ENCODE peak calls at places on chromosomes 2 and 18, in seven cellular contexts. N is H1, U is IMR-90, G is neuronal stem cell, W is mesendoderm, X is trophoblast cell, Q is mesenchymal stem cell. Y is an unnamed sample. For H3K4me1, the result is how much of the 10 kb centered on the place peaks cover.

GRCh38 chr2:219567131-219567530 is 4.2 kb downstream of the OBSL1 start:
- DNase-seq in W (no peak), X (no peak), Q (no peak), U (no peak), G (no peak), N (no peak), Y (no peak)

GRCh38 chr2:182672471-182673165 is 43.4 kb upstream of the DNAJC10 start:
- DNase-seq in W (no peak), Q (peak), G (no peak), U (peak), N (no peak), X (no peak), Y (no peak)

GRCh38 chr18:33821503-33821902 is 243.5 kb downstream of the ASXL3 start:
- DNase-seq in X (peak), Q (peak), W (no peak), G (no peak), N (no peak), U (peak), Y (no peak)

GRCh38 chr18:59140287-59140885 is 702 bp downstream of the SEC11C start:
- DNase-seq in Q (peak), G (peak), W (peak), N (no peak), X (no peak), U (peak), Y (peak)

GRCh38 chr18:55906533-55906932 is 318.5 kb upstream of the TCF4 start:
- DNase-seq in U (no peak), N (no peak), G (no peak), X (no peak), Q (no peak), W (no peak), Y (no peak)

GRCh38 chr2:216183459-216183858 is 74.3 kb downstream of the XRCC5 start:
- DNase-seq in G (no peak), U (no peak), N (no peak), W (no peak), X (no peak), Q (no peak), Y (no peak)

GRCh38 chr2:50529600-50530218 is 502.2 kb downstream of the NRXN1 start:
- DNase-seq in N (no peak), X (no peak), Q (peak), G (peak), W (peak), U (peak), Y (no peak)

GRCh38 chr18:70195852-70196434 is 9.5 kb downstream of the RTTN start:
- DNase-seq in Q (peak), G (peak), U (peak), W (peak), N (no peak), X (no peak), Y (no peak)

GRCh38 chr2:238441262-238442114 is 14.8 kb downstream of the ASB1 start:
- DNase-seq in G (no peak), U (peak), Q (peak), W (no peak), N (no peak), X (no peak), Y (no peak)

GRCh38 chr2:120625865-120626560 is 109.7 kb upstream of the GLI2 start:
- DNase-seq in W (no peak), Q (no peak), X (no peak), G (no peak), N (no peak), U (no peak), Y (no peak)

GRCh38 chr18:66271927-66272326 is 332.0 kb downstream of the CDH19 start:
- DNase-seq in W (peak), X (no peak), N (peak), G (no peak), U (no peak), Q (no peak), Y (peak)

GRCh38 chr2:19226871-19227270 is 131.6 kb downstream of the OSR1 start:
- DNase-seq in Q (no peak), N (no peak), U (no peak), G (no peak), W (no peak), X (no peak), Y (no peak)

GRCh38 chr2:230849633-230850357 is 14.9 kb upstream of the ITM2C start:
- DNase-seq in X (peak), W (peak), G (no peak), Q (no peak), N (peak), U (no peak), Y (peak)

DNA sequence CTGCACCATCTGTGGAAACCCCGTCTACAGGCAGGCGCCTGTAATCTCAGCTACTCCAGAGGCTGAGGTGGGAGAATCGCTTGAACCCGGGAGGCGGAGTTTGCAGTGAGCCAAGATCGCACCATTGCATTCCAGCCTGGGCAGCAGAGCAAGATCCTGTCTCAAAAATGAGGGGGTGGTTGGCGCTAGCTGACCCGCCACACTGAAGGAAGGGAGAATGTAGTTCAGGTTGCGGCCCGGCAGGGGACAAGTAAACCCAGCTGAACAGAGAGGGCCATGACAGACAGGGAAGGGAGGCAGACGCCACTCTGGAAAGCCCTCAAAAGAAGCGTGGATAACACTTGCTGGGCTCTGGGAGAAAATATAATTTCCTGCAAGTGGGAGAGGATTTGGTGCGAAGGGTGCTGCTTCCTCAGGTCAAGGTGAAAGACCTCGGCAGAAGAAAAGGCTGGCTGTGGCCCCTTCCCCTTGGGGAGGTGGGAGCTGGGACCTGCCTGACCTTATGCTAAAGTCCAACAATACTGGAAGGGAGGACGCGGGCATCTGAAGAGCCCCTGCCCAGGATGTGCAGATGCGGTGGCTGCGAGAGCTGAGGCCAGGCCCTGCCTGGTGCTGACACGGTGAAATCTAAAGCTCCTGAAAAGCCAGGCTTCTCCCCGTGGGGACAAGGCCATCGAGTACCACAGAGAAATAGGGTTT is 3.7 kb upstream of the SFT2D3 start:
- DNase-seq in X (no peak), U (no peak), G (no peak), W (no peak), Q (no peak), N (no peak), Y (no peak)
- H2AK5ac ChIP-seq in X (no peak), U (no peak), G (no peak), W (no peak), Q (no peak), N (no peak), Y (no peak)

GRCh38 chr2:85504434-85505261 is 34.3 kb upstream of the MAT2A start:
- DNase-seq in G (no peak), Q (peak), W (no peak), X (peak), U (peak), N (no peak), Y (no peak)

GRCh38 chr2:85502720-85503119 is 36.2 kb upstream of the MAT2A start:
- DNase-seq in G (no peak), U (no peak), X (no peak), W (no peak), Q (no peak), N (no peak), Y (no peak)

GRCh38 chr2:85503168-85503610 is 35.8 kb upstream of the MAT2A start:
- DNase-seq in X (no peak), G (no peak), Q (no peak), N (no peak), W (no peak), U (no peak), Y (no peak)

GRCh38 chr2:85505551-85506238 is 33.3 kb upstream of the MAT2A start:
- DNase-seq in N (no peak), W (no peak), Q (no peak), U (no peak), X (no peak), G (no peak), Y (no peak)

GRCh38 chr2:85503611-85504433 is 35.1 kb upstream of the MAT2A start:
- DNase-seq in G (no peak), W (no peak), Q (peak), U (peak), X (peak), N (no peak), Y (no peak)
- H3K4me1 ChIP-seq in G (under half), W (under half), Q (under half), U (under half), X (under half), N (under half), Y (under half)

DNA sequence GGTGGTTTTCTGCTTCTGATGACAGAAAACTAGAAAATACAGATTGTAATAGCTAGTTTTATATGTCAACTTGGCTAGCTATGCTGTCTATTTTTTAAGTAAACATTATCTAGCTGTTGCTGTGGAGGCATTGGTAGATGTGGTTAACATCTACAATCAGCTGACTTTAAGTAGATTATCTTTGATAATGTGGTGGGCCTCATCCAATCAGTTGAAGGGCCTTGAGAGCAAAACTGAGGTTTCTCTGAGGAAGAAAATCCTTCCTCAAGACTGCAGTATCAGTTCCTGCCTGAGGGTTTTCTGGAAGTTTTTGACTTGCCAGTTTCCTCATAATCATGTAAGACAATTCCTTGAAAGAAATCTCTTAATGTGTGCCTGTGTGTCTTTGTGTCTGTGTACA is 75.9 kb upstream of the SPHKAP start:
- DNase-seq in Q (no peak), N (no peak), U (no peak), X (no peak), G (no peak), W (no peak), Y (no peak)
- H2AK5ac ChIP-seq in Q (no peak), N (no peak), U (no peak), X (no peak), G (no peak), W (no peak), Y (no peak)

DNA sequence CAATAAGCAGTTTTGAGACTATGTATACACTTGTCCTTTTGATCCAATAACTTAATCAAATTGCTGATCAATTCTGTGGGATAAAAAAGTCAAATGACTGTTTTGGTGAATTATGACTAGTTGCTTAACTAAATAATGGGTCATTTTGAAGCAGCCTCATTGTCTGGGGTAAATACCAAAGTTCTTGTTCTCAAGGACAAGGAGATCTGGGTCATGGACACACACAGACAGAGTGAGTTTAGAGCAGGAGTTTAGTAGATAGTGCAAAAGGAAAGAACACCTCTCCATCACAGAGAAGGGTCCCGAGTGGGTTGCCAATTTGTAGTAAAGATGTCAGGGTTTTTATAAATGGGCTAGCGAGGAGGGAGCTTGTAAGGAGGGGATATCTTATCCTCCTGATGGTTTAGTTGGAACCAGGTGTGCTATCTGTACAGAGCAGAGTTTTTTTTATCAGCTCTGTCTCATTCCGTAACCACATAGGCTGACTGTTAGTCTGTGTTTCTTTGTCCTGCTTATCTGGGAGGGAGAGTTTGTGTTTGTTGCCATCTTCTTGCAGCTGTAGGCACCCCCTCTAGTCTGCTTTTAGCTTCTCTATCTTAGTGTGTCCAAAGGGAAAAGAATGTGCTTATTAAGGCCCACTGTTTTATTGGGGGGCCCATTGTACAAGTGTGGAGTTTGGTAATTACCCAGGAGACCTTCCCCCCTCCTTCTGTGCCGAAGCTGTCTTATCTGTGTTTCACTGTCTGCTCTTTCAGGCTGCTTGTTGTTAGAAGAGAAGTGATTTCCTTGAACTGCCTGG is 48.7 kb upstream of the C1GALT1C1L start:
- DNase-seq in G (no peak), X (no peak), Q (no peak), N (no peak), W (peak), U (no peak), Y (no peak)
- H3K4me1 ChIP-seq in G (under half), X (under half), Q (under half), N (under half), W (under half), U (under half), Y (under half)

GRCh38 chr2:99840831-99841230 is 301.6 kb downstream of the AFF3 start:
- DNase-seq in Q (peak), N (no peak), U (no peak), G (no peak), W (no peak), X (no peak), Y (no peak)
- H2AK5ac ChIP-seq in Q (peak), N (no peak), U (peak), G (no peak), W (no peak), X (no peak), Y (no peak)